ENCODE peak calls at places on chromosomes 13 and 19, in four cellular contexts. One of them, this sample, is unnamed.

GRCh38 chr13:20547479-20547908 is 19.5 kb upstream of the IFT88 start:
- DNase-seq in HepG2: peak
- DNase-seq in GM12878: no peak
- DNase-seq in K562: no peak
- DNase-seq in this sample: no peak

GRCh38 chr13:113209880-113210421 is 538 bp downstream of the CUL4A start:
- DNase-seq in HepG2: peak
- DNase-seq in GM12878: no peak
- DNase-seq in K562: no peak
- DNase-seq in this sample: peak

GRCh38 chr13:21149568-21149967 is 26.8 kb downstream of the SKA3 start:
- DNase-seq in HepG2: no peak
- DNase-seq in GM12878: no peak
- DNase-seq in K562: no peak
- DNase-seq in this sample: no peak

GRCh38 chr19:3606174-3606689 is 443 bp downstream of the TBXA2R start:
- DNase-seq in HepG2: no peak
- DNase-seq in GM12878: no peak
- DNase-seq in K562: peak
- DNase-seq in this sample: no peak

GRCh38 chr13:45086484-45086883 is 33.8 kb upstream of the GTF2F2 start:
- DNase-seq in HepG2: no peak
- DNase-seq in GM12878: no peak
- DNase-seq in K562: no peak
- DNase-seq in this sample: no peak

GRCh38 chr19:3474015-3474414 is 6.3 kb downstream of the SMIM24 start:
- DNase-seq in HepG2: no peak
- DNase-seq in GM12878: no peak
- DNase-seq in K562: no peak
- DNase-seq in this sample: no peak

GRCh38 chr13:64248371-64249065 is 2832.9 kb upstream of the PCDH20 start:
- DNase-seq in HepG2: no peak
- DNase-seq in GM12878: no peak
- DNase-seq in K562: no peak
- DNase-seq in this sample: no peak

GRCh38 chr19:16338470-16339360 is 14.1 kb downstream of the KLF2 start:
- DNase-seq in HepG2: peak
- DNase-seq in GM12878: peak
- DNase-seq in K562: no peak
- DNase-seq in this sample: no peak

GRCh38 chr19:16332991-16333624 is 8.5 kb downstream of the KLF2 start:
- DNase-seq in HepG2: no peak
- DNase-seq in GM12878: no peak
- DNase-seq in K562: no peak
- DNase-seq in this sample: no peak

GRCh38 chr13:106471957-106472543 is 63.4 kb downstream of the EFNB2 start:
- DNase-seq in HepG2: peak
- DNase-seq in GM12878: no peak
- DNase-seq in K562: no peak
- DNase-seq in this sample: peak

GRCh38 chr19:6906559-6906958 is 19.2 kb downstream of the ADGRE1 start:
- DNase-seq in HepG2: no peak
- DNase-seq in GM12878: no peak
- DNase-seq in K562: peak
- DNase-seq in this sample: no peak

DNA sequence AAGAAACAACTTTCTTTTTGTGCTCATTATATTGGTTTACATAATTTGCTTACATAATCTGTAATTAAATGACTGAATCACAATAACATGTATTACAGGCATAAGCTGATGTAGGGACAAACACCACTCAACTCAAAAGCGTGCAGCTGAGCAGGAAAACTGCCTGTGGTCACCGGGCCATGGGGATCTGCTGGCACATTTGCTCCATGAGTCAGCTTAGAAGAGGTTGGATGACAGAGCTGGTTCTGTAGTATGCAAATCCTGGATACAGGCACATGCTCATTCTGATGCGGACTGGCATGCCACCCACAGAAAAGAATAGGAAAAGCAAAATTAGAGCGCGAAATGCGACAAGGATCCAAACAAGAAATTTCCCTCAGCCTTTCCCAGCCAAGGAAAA is 128.6 kb downstream of the USP12 start:
- DNase-seq in HepG2: peak
- DNase-seq in GM12878: no peak
- DNase-seq in K562: no peak
- DNase-seq in this sample: no peak
- TF ChIP-seq TARDBP in HepG2: no peak
- TF ChIP-seq TARDBP in GM12878: no peak
- TF ChIP-seq TARDBP in K562: no peak
- TF ChIP-seq TARDBP in this sample: no peak

GRCh38 chr19:30781519-30781918 is 409.3 kb downstream of the ZNF536 start:
- DNase-seq in HepG2: no peak
- DNase-seq in GM12878: no peak
- DNase-seq in K562: no peak
- DNase-seq in this sample: no peak
- TF ChIP-seq TARDBP in HepG2: no peak
- TF ChIP-seq TARDBP in GM12878: no peak
- TF ChIP-seq TARDBP in K562: no peak
- TF ChIP-seq TARDBP in this sample: no peak

DNA sequence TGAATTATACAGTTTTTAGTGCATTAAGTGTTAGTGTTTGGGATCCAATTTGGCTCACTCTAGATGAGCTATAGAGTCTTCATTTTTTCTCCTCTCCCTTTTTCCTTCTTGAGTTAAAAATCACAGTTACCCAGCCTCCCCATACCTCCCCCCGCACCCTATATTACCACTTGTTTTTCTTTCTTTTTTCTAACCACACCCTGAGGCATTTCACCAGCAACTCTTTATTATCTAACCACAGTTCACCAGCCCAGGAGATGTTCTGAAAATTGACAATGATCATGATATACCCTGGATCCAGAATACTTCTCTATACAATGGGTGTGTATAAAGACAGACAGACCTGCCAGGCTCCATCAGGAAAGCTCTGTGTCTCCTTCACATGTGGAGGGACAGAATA is 86.5 kb upstream of the UBL3 start:
- DNase-seq in HepG2: no peak
- DNase-seq in GM12878: no peak
- DNase-seq in K562: no peak
- DNase-seq in this sample: no peak
- TF ChIP-seq TARDBP in HepG2: no peak
- TF ChIP-seq TARDBP in GM12878: no peak
- TF ChIP-seq TARDBP in K562: no peak
- TF ChIP-seq TARDBP in this sample: no peak

DNA sequence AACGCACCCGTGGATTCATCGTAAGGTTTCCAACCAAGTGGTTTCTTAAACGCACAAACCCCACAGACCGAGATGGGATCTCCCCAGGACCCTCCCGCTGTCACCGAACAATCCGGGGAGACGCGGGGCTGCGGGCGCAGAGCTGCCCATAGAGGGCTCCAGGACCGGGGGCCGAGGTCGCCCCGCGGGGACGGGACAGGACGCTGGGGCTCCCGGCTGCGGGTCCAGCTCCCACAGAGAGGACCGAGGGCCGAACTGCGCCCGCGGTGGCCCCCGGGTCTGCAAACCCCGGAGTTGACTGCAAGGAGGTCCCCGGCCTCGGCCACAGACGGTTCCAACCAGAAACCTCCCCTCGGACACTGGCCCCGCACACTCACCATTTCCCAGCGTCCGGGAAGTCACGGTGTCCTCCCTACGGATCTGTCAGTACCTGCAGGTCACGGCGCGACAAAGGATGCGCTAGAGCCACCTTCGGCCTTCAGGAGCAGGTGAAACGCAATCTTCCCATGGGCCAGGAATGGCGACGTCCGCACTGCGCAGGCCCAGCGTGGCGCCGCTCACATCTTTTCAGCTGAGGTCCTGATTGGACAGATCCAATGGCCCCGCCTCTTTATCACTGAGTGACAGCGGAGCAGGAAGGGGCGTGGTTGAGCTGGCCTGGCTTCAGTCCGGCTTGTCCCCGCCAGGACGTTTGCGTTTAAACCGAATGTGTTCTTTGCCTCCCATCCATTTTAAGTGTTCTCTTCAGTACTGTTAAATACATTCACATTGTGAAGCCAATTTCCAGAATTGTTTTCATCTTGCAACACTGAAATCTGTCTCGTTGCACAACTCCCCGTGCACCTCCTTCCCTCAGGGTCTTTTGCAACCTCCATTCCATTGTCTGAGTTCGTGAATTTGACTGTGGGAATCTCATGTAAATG is at the start of gene ZNF14:
- DNase-seq in HepG2: peak
- DNase-seq in GM12878: peak
- DNase-seq in K562: peak
- DNase-seq in this sample: peak
- TF ChIP-seq TARDBP in HepG2: peak
- TF ChIP-seq TARDBP in GM12878: no peak
- TF ChIP-seq TARDBP in K562: peak
- TF ChIP-seq TARDBP in this sample: no peak

DNA sequence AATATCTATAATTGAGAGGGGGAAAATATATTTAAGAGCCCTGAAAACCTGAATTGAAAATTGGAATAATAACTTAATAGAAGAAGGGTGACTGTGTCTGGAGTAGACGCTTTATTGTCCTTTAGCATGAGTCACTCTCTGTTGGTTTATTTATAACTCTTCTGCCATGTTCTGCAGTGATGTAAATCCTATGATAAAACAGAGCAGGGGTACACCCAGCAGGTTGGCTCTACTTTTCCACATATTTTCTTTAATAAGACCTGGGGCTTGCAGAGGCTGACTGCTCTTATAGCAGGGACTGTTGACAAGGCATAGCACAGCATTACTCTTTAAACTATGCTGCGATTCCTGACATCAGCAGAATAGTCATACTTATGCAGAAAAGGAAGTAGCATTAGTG is 389.9 kb upstream of the PCDH9 start:
- DNase-seq in HepG2: no peak
- DNase-seq in GM12878: no peak
- DNase-seq in K562: no peak
- DNase-seq in this sample: no peak
- TF ChIP-seq TARDBP in HepG2: no peak
- TF ChIP-seq TARDBP in GM12878: no peak
- TF ChIP-seq TARDBP in K562: no peak
- TF ChIP-seq TARDBP in this sample: no peak

GRCh38 chr13:33968520-33969507 is 150.9 kb downstream of the RFC3 start:
- DNase-seq in HepG2: peak
- DNase-seq in GM12878: no peak
- DNase-seq in K562: no peak
- DNase-seq in this sample: no peak
- TF ChIP-seq TARDBP in HepG2: peak
- TF ChIP-seq TARDBP in GM12878: no peak
- TF ChIP-seq TARDBP in K562: no peak
- TF ChIP-seq TARDBP in this sample: no peak